ENCODE peak calls at places on chromosomes 11 and 22, in five cellular contexts. U, X, Q, I and D are unnamed samples.

GRCh38 chr11:61768376-61769076 is 16.1 kb downstream of the MYRF start:
- DNase-seq in U (no peak), X (no peak), Q (no peak), I (no peak), D (no peak)

GRCh38 chr11:81989093-81989492 is 744.6 kb downstream of the FAM181B start:
- DNase-seq in U (no peak), X (no peak), Q (no peak), I (no peak), D (no peak)

GRCh38 chr11:126549273-126549585 is 193.7 kb downstream of the ST3GAL4 start:
- DNase-seq in U (no peak), X (no peak), Q (no peak), I (no peak), D (no peak)

GRCh38 chr11:37712246-37712645 is 1114.2 kb upstream of the RAG2 start:
- DNase-seq in U (peak; percentile 39), X (no peak), Q (no peak), I (peak; percentile 23), D (no peak)

GRCh38 chr22:19805821-19806212 is 45.2 kb downstream of the TBX1 start:
- DNase-seq in U (no peak), X (no peak), Q (no peak), I (no peak), D (no peak)

GRCh38 chr11:108965602-108966001 is 300.7 kb downstream of the DDX10 start:
- DNase-seq in U (no peak), X (no peak), Q (no peak), I (peak; percentile 93), D (no peak)

GRCh38 chr22:28710112-28710888 is 30.7 kb upstream of the TTC28 start:
- DNase-seq in U (no peak), X (no peak), Q (no peak), I (peak; percentile 86), D (peak; percentile 39)

GRCh38 chr22:24025475-24025874 is 14.4 kb downstream of the CABIN1 start:
- DNase-seq in U (no peak), X (no peak), Q (no peak), I (no peak), D (no peak)

GRCh38 chr22:30270841-30271240 is 4.2 kb upstream of the OSM start:
- DNase-seq in U (no peak), X (peak; percentile 81), Q (no peak), I (peak; percentile 84), D (no peak)

GRCh38 chr11:114106986-114107385 is 47.5 kb downstream of the ZBTB16 start:
- DNase-seq in U (no peak), X (no peak), Q (no peak), I (no peak), D (no peak)

GRCh38 chr11:32435511-32435946 is at the start of gene WT1:
- DNase-seq in U (peak; percentile 54), X (peak; percentile 79), Q (no peak), I (peak; percentile 86), D (no peak)

GRCh38 chr22:39266398-39267030 is 21.7 kb upstream of the PDGFB start:
- DNase-seq in U (no peak), X (peak; percentile 57), Q (no peak), I (peak; percentile 47), D (no peak)

GRCh38 chr11:129382583-129382982 is 6.9 kb downstream of the BARX2 start:
- DNase-seq in U (no peak), X (no peak), Q (no peak), I (no peak), D (no peak)

GRCh38 chr22:49308300-49308699 is 519.4 kb downstream of the BRD1 start:
- DNase-seq in U (no peak), X (no peak), Q (no peak), I (no peak), D (no peak)

GRCh38 chr22:48807155-48807554 is 1020.5 kb downstream of the BRD1 start:
- DNase-seq in U (no peak), X (no peak), Q (no peak), I (no peak), D (no peak)

GRCh38 chr11:114276077-114276476 is 20.1 kb upstream of the NNMT start:
- DNase-seq in U (no peak), X (no peak), Q (no peak), I (no peak), D (no peak)

DNA sequence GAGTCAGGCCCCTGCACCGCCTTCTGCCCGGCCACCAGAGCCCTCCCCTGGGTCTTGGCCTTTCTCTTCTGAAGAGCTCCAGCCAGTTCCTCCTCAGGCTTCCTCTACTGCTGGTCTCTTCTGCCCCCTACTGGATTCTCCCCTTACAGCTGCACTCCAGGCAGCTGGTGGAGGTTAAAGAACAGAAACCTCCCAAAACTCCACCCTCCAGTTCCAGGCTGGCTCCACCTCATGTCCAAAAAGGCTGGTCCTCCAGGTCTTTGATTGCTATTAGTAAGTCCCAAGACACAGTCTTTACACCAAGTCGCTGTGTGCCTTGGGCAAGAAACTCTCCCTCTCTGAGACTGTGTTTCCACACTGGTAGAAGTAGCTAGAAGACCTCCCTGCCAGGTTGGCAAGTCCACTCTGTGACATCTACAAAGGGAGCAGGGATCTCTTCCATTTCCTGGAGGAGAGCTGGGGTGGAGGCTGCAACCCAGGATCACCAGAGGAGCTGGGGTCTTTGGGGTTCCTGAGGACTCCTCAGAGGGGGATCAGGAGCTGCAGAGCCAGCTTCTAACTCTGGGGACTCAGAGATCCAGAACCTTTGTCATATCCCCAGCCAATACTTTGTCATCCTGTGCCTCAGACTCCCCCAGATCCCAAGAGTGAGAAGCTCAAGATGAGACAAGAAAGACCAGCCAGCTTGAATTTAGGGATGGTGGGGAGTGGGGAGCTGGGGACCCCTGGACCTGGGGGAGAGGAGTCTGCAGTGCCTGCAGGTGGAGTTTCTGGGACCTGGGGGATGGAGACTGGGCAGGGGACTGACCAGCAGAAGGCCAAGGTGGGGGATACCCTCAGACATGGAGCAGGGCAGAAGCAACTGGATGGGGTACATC is 3.4 kb upstream of the IGLL5 start:
- DNase-seq in U (no peak), X (peak; percentile 34), Q (no peak), I (peak; percentile 77), D (peak; percentile 46)
- TF ChIP-seq CTCF in U (peak; percentile 84), X (peak; percentile 33), Q (no peak), I (peak; percentile 80), D (peak; percentile 82)

GRCh38 chr22:50610581-50610980 is 10.0 kb downstream of the MAPK8IP2 start:
- DNase-seq in U (no peak), X (no peak), Q (no peak), I (no peak), D (no peak)

GRCh38 chr22:50611341-50612060 is 10.9 kb downstream of the MAPK8IP2 start:
- DNase-seq in U (no peak), X (no peak), Q (no peak), I (no peak), D (no peak)

GRCh38 chr22:50612168-50612714 is 11.6 kb downstream of the MAPK8IP2 start:
- DNase-seq in U (no peak), X (no peak), Q (no peak), I (no peak), D (no peak)

GRCh38 chr22:50612715-50613221 is 12.2 kb downstream of the MAPK8IP2 start:
- DNase-seq in U (no peak), X (no peak), Q (no peak), I (no peak), D (no peak)

DNA sequence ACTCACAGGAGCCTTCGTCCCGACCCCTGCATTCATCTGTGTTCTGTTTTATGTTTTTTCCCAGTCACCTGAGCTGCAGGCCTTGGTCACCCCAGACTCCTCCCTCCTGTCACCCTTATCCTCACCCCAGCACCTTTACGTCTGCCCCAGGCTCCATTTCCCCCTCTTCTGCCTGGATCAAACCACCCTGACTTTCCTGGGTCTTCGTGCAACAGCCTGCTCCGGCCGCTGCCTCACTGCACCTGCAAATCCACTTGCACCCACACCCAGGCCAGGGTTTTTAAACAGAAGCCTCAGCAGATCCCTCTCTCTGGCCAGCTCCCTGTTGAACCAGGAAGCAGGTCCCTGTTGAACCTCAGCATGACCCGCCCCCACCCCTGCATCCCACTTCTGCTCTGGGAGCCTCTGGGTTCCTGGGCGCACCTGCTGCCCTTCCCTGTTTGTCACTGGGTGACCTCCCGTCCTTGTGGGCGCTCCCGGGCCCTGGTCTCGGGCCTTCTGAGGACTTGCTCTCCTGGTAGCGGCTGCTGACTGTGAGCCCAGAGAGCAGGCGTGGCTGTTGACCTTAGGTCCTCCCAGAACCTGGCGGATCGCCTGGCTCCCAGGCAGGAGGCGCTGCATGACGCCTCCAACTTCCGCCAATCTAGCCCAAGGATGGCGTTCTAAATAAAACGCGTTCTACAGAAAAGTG is 12.8 kb downstream of the MAPK8IP2 start:
- DNase-seq in U (peak; percentile 13), X (peak; percentile 62), Q (no peak), I (no peak), D (peak; percentile 91)
- TF ChIP-seq CTCF in U (no peak), X (no peak), Q (no peak), I (no peak), D (peak; percentile 16)

GRCh38 chr11:131392528-131393255 is 22.3 kb downstream of the NTM start:
- DNase-seq in U (peak; percentile 29), X (no peak), Q (no peak), I (no peak), D (no peak)
- TF ChIP-seq CTCF in U (peak; percentile 33), X (no peak), Q (no peak), I (no peak), D (peak; percentile 33)

DNA sequence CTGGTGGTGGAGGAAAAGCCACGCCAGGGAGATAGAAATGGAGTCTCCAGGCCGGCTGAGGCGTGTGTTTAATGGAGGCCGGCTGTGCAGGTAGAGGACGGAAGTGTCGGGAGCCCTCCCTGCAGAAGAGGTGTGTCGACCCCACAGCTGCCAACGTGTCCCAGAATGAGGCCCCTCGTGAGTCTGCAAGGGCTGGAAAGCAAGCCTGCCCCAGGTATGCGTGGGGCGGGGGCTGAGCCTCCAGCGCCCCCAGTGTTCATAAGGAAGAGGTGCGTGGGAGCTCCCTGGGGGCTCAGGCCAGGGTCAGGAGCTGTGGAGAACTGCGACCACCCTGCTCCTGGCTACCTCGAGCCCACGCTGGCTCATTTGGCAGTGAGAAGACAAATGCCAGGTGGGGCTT is 38.0 kb upstream of the JAM3 start:
- DNase-seq in U (peak; percentile 35), X (no peak), Q (no peak), I (no peak), D (no peak)
- TF ChIP-seq CTCF in U (peak; percentile 21), X (no peak), Q (no peak), I (peak; percentile 4), D (no peak)

GRCh38 chr11:84564180-84564866 is 1062.8 kb downstream of the DLG2 start:
- DNase-seq in U (peak; percentile 43), X (no peak), Q (no peak), I (peak; percentile 68), D (peak; percentile 4)
- TF ChIP-seq CTCF in U (peak; percentile 82), X (peak; percentile 79), Q (peak; percentile 80), I (peak; percentile 90), D (peak; percentile 80)

GRCh38 chr11:68071281-68072048 is 32.6 kb downstream of the TCIRG1 start:
- DNase-seq in U (no peak), X (no peak), Q (no peak), I (no peak), D (no peak)

GRCh38 chr11:68081691-68082090 is 39.5 kb downstream of the CHKA start:
- DNase-seq in U (no peak), X (no peak), Q (no peak), I (no peak), D (peak; percentile 85)

GRCh38 chr11:68077617-68078592 is 39.1 kb downstream of the TCIRG1 start:
- DNase-seq in U (no peak), X (no peak), Q (no peak), I (no peak), D (no peak)

GRCh38 chr11:68074584-68075352 is 35.9 kb downstream of the TCIRG1 start:
- DNase-seq in U (no peak), X (no peak), Q (no peak), I (no peak), D (no peak)

GRCh38 chr11:68076371-68077042 is 37.7 kb downstream of the TCIRG1 start:
- DNase-seq in U (peak; percentile 42), X (no peak), Q (no peak), I (no peak), D (no peak)
- TF ChIP-seq CTCF in U (peak; percentile 20), X (no peak), Q (no peak), I (peak; percentile 22), D (no peak)